ENCODE peak calls at places on chromosomes 12 and 14, in nine cellular contexts. W is stimulated activated CD4-positive, alpha-beta T cell treated with anti-CD3 and anti-CD28 coated beads, Interleukin-1b, Interleukin-23, amount 100 ng/mL, for 24 hours; F is CD4-positive, CD25-positive, alpha-beta regulatory T cell; Z is GM19239; S is coronary artery; G is colonic mucosa; D is adipocyte; N is lung; Y is activated T-cell treated with anti-CD3 and anti-CD28 coated beads, Interleukin-2, amount 50 U/mL, for 4 hours. J is an unnamed sample.

GRCh38 chr12:65237153-65237552 is 41.3 kb upstream of the MSRB3 start:
- DNase-seq in W (no peak), F (no peak), Z (no peak), S (no peak), G (no peak), D (no peak), N (no peak), Y (no peak), J (no peak)

GRCh38 chr14:69069020-69069421 is 83.9 kb downstream of the DCAF5 start:
- DNase-seq in W (no peak), F (no peak), Z (no peak), S (no peak), G (no peak), D (peak; percentile 84), N (no peak), Y (no peak), J (no peak)

GRCh38 chr14:92492261-92492660 is 21.3 kb upstream of the RIN3 start:
- DNase-seq in W (no peak), F (no peak), Z (no peak), S (no peak), G (peak; percentile 18), D (no peak), N (peak; percentile 32), Y (no peak), J (no peak)

GRCh38 chr14:99982449-99983250 is 82.6 kb upstream of the EVL start:
- DNase-seq in W (no peak), F (peak; percentile 46), Z (no peak), S (no peak), G (peak; percentile 58), D (peak; percentile 85), N (no peak), Y (peak; percentile 57), J (peak; percentile 65)

GRCh38 chr14:92425101-92425500 is 88.5 kb upstream of the RIN3 start:
- DNase-seq in W (no peak), F (no peak), Z (no peak), S (no peak), G (no peak), D (peak; percentile 20), N (no peak), Y (no peak), J (peak; percentile 44)

GRCh38 chr12:112353389-112353788 is 28.8 kb downstream of the HECTD4 start:
- DNase-seq in W (no peak), F (no peak), Z (no peak), S (no peak), G (no peak), D (peak; percentile 33), N (no peak), Y (no peak), J (no peak)

GRCh38 chr12:74820324-74820723 is 282.7 kb downstream of the ATXN7L3B start:
- DNase-seq in W (no peak), F (no peak), Z (no peak), S (no peak), G (no peak), D (no peak), N (no peak), Y (no peak), J (no peak)

GRCh38 chr14:20630340-20631022 is 11.0 kb downstream of the OR6S1 start:
- DNase-seq in W (no peak), F (no peak), Z (no peak), S (no peak), G (peak; percentile 72), D (peak; percentile 40), N (no peak), Y (no peak), J (peak; percentile 54)

GRCh38 chr14:32367501-32367900 is 38.4 kb downstream of the AKAP6 start:
- DNase-seq in W (no peak), F (no peak), Z (no peak), S (no peak), G (no peak), D (peak; percentile 26), N (no peak), Y (no peak), J (no peak)

GRCh38 chr12:117963836-117964235 is 5.0 kb downstream of the KSR2 start:
- DNase-seq in W (no peak), F (no peak), Z (no peak), S (no peak), G (no peak), D (no peak), N (no peak), Y (no peak), J (no peak)

GRCh38 chr12:69880566-69880965 is 55.5 kb downstream of the MYRFL start:
- DNase-seq in W (no peak), F (no peak), Z (no peak), S (no peak), G (no peak), D (peak; percentile 16), N (no peak), Y (no peak), J (no peak)